ENCODE peak calls at places on chromosomes 5 and 9, in six cellular contexts. Y, R, T, Q, M and A are unnamed samples.

GRCh38 chr5:58450811-58451629 is 8.9 kb downstream of the PLK2 start:
- DNase-seq in Y (no peak), M (no peak), T (no peak), Q (peak), R (no peak), A (peak)

GRCh38 chr9:136403538-136403914 is 3.6 kb upstream of the SNAPC4 start:
- DNase-seq in T (no peak), Q (no peak), Y (no peak), M (peak), R (no peak), A (no peak)

GRCh38 chr9:13484186-13484585 is 204.7 kb upstream of the MPDZ start:
- DNase-seq in T (no peak), Y (no peak), R (no peak), Q (no peak), M (no peak), A (peak)

GRCh38 chr5:107861565-107861964 is 190.8 kb upstream of the EFNA5 start:
- DNase-seq in Y (no peak), M (no peak), Q (no peak), T (no peak), R (no peak), A (no peak)

GRCh38 chr9:88007291-88007650 is 32.9 kb upstream of the CDK20 start:
- DNase-seq in Q (peak), Y (no peak), R (no peak), M (no peak), T (no peak), A (no peak)

GRCh38 chr5:68319316-68320093 is 103.9 kb downstream of the PIK3R1 start:
- DNase-seq in R (no peak), M (no peak), T (no peak), Y (peak), Q (peak), A (peak)

GRCh38 chr5:91690921-91691320 is 307.8 kb upstream of the ARRDC3 start:
- DNase-seq in T (no peak), R (no peak), M (no peak), Y (peak), Q (peak), A (no peak)

GRCh38 chr5:8508196-8508595 is 639.2 kb downstream of the MTRR start:
- DNase-seq in R (no peak), Y (no peak), T (no peak), M (no peak), Q (no peak), A (no peak)

GRCh38 chr5:95863383-95863757 is 40.8 kb upstream of the GLRX start:
- DNase-seq in T (peak), Y (no peak), Q (no peak), R (peak), M (no peak), A (peak)

GRCh38 chr5:177430972-177431316 is 4.5 kb downstream of the GRK6 start:
- DNase-seq in Y (no peak), T (no peak), Q (no peak), R (no peak), M (no peak), A (no peak)

GRCh38 chr5:177428574-177429217 is 2.2 kb downstream of the GRK6 start:
- DNase-seq in T (no peak), Y (no peak), M (peak), Q (no peak), R (no peak), A (no peak)

GRCh38 chr5:177429248-177430045 is 3.0 kb downstream of the GRK6 start:
- DNase-seq in Y (no peak), T (peak), Q (no peak), R (peak), M (peak), A (no peak)

GRCh38 chr5:177431317-177432142 is 5.1 kb downstream of the GRK6 start:
- DNase-seq in R (no peak), Y (no peak), T (no peak), Q (no peak), M (peak), A (no peak)

DNA sequence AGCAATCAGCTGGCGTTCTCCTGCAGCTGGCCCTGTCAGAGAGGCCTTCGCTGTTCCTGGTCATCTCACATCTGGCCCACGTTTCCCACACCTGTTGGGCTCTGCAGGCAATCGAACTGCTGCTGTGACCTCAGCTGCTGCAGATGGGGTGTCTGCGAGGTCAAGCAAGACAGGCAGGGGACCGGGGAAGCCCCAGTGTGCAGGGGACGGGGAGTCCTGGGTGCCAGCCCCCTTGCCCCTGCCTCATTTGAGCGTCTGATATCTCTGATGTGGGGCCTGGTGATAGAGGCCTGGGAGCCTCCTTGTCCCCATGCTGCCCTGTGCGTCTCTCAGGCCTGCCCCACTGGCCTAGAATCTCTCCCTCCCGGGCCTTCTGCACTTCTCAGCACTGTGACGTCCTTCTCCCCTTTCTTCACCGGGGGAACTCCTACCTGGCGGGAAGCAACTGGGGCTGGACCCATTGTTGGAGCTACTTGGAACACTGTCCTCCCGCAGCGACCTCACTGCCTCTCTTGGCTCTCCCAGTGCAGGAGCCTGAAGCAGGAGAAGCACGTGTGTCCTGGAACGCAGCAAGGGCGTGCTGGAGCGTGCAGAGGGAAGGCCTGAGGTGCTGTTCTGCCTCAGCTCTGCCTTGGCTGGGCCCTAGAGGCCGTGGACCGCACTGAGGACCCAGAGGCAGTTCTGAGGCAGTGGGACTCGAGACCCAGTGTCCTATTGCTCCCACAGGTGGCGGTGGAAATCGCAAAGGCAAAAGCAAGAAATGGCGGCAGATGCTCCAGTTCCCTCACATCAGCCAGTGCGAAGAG is 3.9 kb downstream of the GRK6 start:
- DNase-seq in T (no peak), Y (peak), R (no peak), Q (no peak), M (peak), A (no peak)
- H3K4me3 ChIP-seq in T (no peak), Y (no peak), R (no peak), Q (no peak), M (peak), A (no peak)

GRCh38 chr9:16131269-16131668 is 578.4 kb downstream of the CCDC171 start:
- DNase-seq in T (no peak), R (no peak), Y (no peak), Q (peak), M (no peak), A (peak)
- TF ChIP-seq CTCF in T (no peak), R (no peak), Y (peak), Q (peak), M (no peak), A (peak)

GRCh38 chr9:121784706-121785426 is 133.4 kb downstream of the DAB2IP start:
- DNase-seq in Q (peak), Y (no peak), T (no peak), M (peak), R (no peak), A (no peak)

GRCh38 chr9:121783126-121783522 is 131.7 kb downstream of the DAB2IP start:
- DNase-seq in R (no peak), Q (no peak), M (no peak), Y (no peak), T (no peak), A (no peak)

GRCh38 chr9:121781701-121782464 is 130.4 kb downstream of the DAB2IP start:
- DNase-seq in M (no peak), Y (no peak), R (no peak), Q (no peak), T (no peak), A (no peak)

GRCh38 chr9:121782514-121783110 is 131.2 kb downstream of the DAB2IP start:
- DNase-seq in Y (no peak), T (no peak), R (no peak), Q (no peak), M (no peak), A (no peak)

DNA sequence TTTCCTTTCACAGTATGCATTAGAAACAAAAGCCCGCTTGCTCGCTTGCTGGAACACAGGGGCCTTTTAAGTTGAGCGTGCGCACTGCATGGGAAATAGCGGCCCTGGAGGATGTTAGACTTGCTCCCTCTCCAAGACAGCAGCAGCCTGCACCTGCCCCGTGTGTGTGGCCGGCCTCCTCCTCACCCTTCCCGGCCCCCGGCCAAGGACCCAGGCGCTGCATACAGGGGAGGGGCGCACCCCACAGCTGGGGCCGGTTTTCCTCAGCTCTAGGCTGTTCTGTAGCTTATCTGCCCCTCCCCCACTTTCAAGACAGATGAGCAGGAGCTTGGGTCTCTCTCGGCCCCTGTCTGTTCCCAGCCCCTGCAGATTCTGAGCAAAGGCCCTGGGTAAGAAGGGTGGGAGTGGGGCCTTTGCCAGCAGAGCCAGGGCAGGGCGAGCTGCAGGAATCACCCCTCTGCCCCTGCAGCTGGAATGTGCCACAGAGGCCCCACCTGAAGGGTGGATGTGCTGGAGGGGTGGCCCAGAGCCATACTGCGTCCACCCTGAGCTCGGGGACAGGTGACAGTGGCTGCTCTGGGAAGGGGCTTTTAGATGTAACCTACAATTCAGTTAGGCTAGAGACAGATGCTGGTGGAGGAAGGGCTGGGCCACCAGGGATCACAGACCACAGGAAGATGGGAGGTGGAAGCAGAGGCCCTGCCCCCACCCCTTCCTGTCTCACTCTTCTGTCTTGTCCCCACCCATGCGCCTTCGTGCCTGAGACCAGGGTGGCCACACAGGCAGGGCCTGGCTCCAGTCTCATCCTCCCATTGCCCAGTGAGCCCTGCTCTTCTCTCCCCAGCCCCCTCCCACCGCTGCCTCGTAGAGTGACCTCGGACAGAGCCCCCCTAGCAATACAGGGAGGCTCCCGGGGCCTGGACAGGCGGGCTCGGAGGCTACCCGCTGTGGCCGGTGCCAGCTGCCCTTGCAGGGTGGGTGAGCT is 132.4 kb downstream of the DAB2IP start:
- DNase-seq in M (peak), Y (no peak), T (no peak), R (no peak), Q (no peak), A (no peak)
- H3K4me3 ChIP-seq in M (no peak), Y (no peak), T (no peak), R (no peak), Q (no peak), A (no peak)

GRCh38 chr9:35295369-35296036 is 133.7 kb downstream of the UNC13B start:
- DNase-seq in R (no peak), T (no peak), Q (no peak), M (no peak), Y (no peak), A (no peak)
- TF ChIP-seq CTCF in R (no peak), T (no peak), Q (no peak), M (no peak), Y (no peak), A (no peak)

GRCh38 chr9:132407196-132407595 is 556 bp upstream of the TTF1 start:
- DNase-seq in R (no peak), Y (no peak), T (no peak), M (no peak), Q (no peak), A (no peak)
- H3K4me3 ChIP-seq in R (peak), Y (peak), T (peak), M (peak), Q (peak), A (no peak)

GRCh38 chr5:126369995-126370731 is 53.0 kb upstream of the GRAMD2B start:
- DNase-seq in Q (peak), M (no peak), T (no peak), Y (peak), R (no peak), A (peak)
- TF ChIP-seq CTCF in Q (peak), M (no peak), T (peak), Y (no peak), R (no peak), A (peak)